ENCODE peak calls at places on chromosomes 2 and 18, in seven cellular contexts. B, C, H, S, Y, T and J are unnamed samples.

GRCh38 chr2:150767924-150768801 is 280.7 kb upstream of the RND3 start:
- DNase-seq in B (no peak), C (no peak), H (no peak), S (no peak), Y (no peak), T (no peak), J (no peak)

GRCh38 chr2:74675090-74675489 is 21.0 kb downstream of the SEMA4F start:
- DNase-seq in B (no peak), C (no peak), H (no peak), S (no peak), Y (no peak), T (no peak), J (no peak)

GRCh38 chr2:108787209-108787558 is 613 bp downstream of the CCDC138 start:
- DNase-seq in B (no peak), C (no peak), H (peak; percentile 2), S (no peak), Y (no peak), T (no peak), J (no peak)

GRCh38 chr18:63082661-63083531 is 236.7 kb downstream of the BCL2 start:
- DNase-seq in B (no peak), C (no peak), H (no peak), S (no peak), Y (no peak), T (no peak), J (no peak)

GRCh38 chr18:21262979-21263378 is 20.9 kb downstream of the GREB1L start:
- DNase-seq in B (no peak), C (no peak), H (peak; percentile 74), S (no peak), Y (no peak), T (no peak), J (no peak)

GRCh38 chr2:149410701-149411484 is 80.5 kb downstream of the LYPD6 start:
- DNase-seq in B (no peak), C (no peak), H (no peak), S (no peak), Y (no peak), T (no peak), J (no peak)

GRCh38 chr2:169743549-169743948 is 9.9 kb downstream of the KLHL23 start:
- DNase-seq in B (peak; percentile 56), C (no peak), H (no peak), S (no peak), Y (no peak), T (no peak), J (no peak)

GRCh38 chr2:193371200-193371599 is 1176.5 kb upstream of the TMEFF2 start:
- DNase-seq in B (no peak), C (no peak), H (peak; percentile 8), S (no peak), Y (no peak), T (no peak), J (no peak)

GRCh38 chr2:67895171-67895941 is 167.4 kb downstream of the C1D start:
- DNase-seq in B (no peak), C (no peak), H (no peak), S (no peak), Y (no peak), T (no peak), J (no peak)

GRCh38 chr2:203341741-203342310 is 13.6 kb downstream of the ABI2 start:
- DNase-seq in B (no peak), C (no peak), H (no peak), S (no peak), Y (no peak), T (no peak), J (no peak)

GRCh38 chr2:168978461-168978861 is 52.7 kb downstream of the ABCB11 start:
- DNase-seq in B (no peak), C (no peak), H (no peak), S (no peak), Y (no peak), T (no peak), J (no peak)

GRCh38 chr18:61714421-61714820 is 178.4 kb downstream of the RNF152 start:
- DNase-seq in B (no peak), C (no peak), H (no peak), S (no peak), Y (no peak), T (no peak), J (no peak)

GRCh38 chr2:6845903-6846302 is 19.8 kb downstream of the CMPK2 start:
- DNase-seq in B (no peak), C (no peak), H (no peak), S (no peak), Y (no peak), T (no peak), J (no peak)

GRCh38 chr2:6852210-6852609 is 13.5 kb downstream of the CMPK2 start:
- DNase-seq in B (no peak), C (no peak), H (no peak), S (no peak), Y (no peak), T (no peak), J (no peak)

GRCh38 chr2:6846540-6846939 is 19.2 kb downstream of the CMPK2 start:
- DNase-seq in B (no peak), C (no peak), H (no peak), S (no peak), Y (no peak), T (no peak), J (no peak)

GRCh38 chr2:6845312-6845711 is 20.4 kb downstream of the CMPK2 start:
- DNase-seq in B (no peak), C (peak; percentile 35), H (no peak), S (no peak), Y (no peak), T (no peak), J (no peak)

GRCh38 chr2:6846967-6847695 is 18.6 kb downstream of the CMPK2 start:
- DNase-seq in B (no peak), C (peak; percentile 32), H (no peak), S (no peak), Y (no peak), T (no peak), J (no peak)
- H3K9me3 ChIP-seq in B (peaks cover 6% of the 10 kb centered on the region), C (peaks cover 23% of the 10 kb centered on the region), H (peaks cover 23% of the 10 kb centered on the region), S (peaks cover 89% of the 10 kb centered on the region), Y (peaks cover 44% of the 10 kb centered on the region), T (peaks cover 91% of the 10 kb centered on the region), J (peaks cover 6% of the 10 kb centered on the region)

GRCh38 chr2:64115808-64116598 is 28.2 kb downstream of the PELI1 start:
- DNase-seq in B (no peak), C (no peak), H (no peak), S (no peak), Y (no peak), T (no peak), J (no peak)
- H3K4me1 ChIP-seq in B (peaks cover 4% of the 10 kb centered on the region), C (peaks cover 19% of the 10 kb centered on the region), H (peaks cover 2% of the 10 kb centered on the region), S (peaks cover 53% of the 10 kb centered on the region), Y (peaks cover 17% of the 10 kb centered on the region), T (peaks cover 57% of the 10 kb centered on the region), J (peaks cover 74% of the 10 kb centered on the region)

GRCh38 chr2:207073791-207074678 is 91.7 kb downstream of the KLF7 start:
- DNase-seq in B (no peak), C (no peak), H (no peak), S (peak; percentile 53), Y (no peak), T (no peak), J (no peak)

GRCh38 chr2:207071820-207072219 is 93.9 kb downstream of the KLF7 start:
- DNase-seq in B (no peak), C (no peak), H (no peak), S (no peak), Y (no peak), T (no peak), J (no peak)

GRCh38 chr2:207075456-207075855 is 90.3 kb downstream of the KLF7 start:
- DNase-seq in B (peak; percentile 27), C (no peak), H (no peak), S (peak; percentile 37), Y (no peak), T (no peak), J (no peak)

GRCh38 chr2:207067476-207067875 is 98.3 kb downstream of the KLF7 start:
- DNase-seq in B (no peak), C (no peak), H (no peak), S (no peak), Y (no peak), T (no peak), J (no peak)

DNA sequence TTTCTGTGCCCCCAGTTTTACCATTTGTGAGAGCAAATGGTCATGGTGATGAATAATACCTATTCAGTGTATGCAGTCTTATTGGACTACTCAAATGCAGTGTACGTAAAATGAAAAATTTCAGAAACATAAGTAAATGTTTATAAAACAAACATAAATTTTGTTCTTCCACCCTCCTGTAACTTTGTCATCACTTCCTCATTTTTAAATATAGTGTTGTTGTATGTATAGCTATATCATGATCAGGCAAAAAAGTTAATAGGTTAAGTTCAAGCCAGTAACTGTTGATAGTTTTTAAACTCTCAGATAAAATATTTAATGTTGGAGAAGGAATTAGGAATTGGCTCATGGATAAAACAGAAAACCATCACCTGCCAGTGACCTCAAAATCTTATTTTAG is 93.2 kb downstream of the KLF7 start:
- DNase-seq in B (no peak), C (no peak), H (no peak), S (no peak), Y (no peak), T (no peak), J (no peak)
- H3K9me3 ChIP-seq in B (no peaks in the 10 kb centered on the region), C (no peaks in the 10 kb centered on the region), H (no peaks in the 10 kb centered on the region), S (no peaks in the 10 kb centered on the region), Y (no peaks in the 10 kb centered on the region), T (no peaks in the 10 kb centered on the region), J (no peaks in the 10 kb centered on the region)

DNA sequence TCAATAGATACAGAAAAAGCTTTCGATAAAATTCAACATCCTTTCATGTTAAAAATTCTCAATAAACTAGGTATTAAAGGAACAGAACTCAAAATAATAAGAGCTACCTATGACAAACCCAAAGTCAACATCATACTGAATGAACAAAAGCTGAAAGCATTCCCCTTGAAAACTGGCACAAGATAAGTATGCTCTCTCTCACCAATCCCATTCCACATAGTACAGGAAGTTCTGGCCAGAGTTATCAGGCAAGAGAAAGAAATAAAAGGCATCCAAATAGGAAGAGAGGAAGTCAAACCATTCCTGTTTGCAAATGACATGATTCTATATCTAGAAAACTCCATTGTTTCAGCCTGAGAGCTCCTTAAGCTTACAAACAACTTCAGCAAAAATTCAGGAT is 1145.8 kb upstream of the DDX18 start:
- DNase-seq in B (no peak), C (no peak), H (no peak), S (no peak), Y (no peak), T (no peak), J (no peak)
- H3K4me1 ChIP-seq in B (no peaks in the 10 kb centered on the region), C (no peaks in the 10 kb centered on the region), H (no peaks in the 10 kb centered on the region), S (no peaks in the 10 kb centered on the region), Y (no peaks in the 10 kb centered on the region), T (no peaks in the 10 kb centered on the region), J (no peaks in the 10 kb centered on the region)

DNA sequence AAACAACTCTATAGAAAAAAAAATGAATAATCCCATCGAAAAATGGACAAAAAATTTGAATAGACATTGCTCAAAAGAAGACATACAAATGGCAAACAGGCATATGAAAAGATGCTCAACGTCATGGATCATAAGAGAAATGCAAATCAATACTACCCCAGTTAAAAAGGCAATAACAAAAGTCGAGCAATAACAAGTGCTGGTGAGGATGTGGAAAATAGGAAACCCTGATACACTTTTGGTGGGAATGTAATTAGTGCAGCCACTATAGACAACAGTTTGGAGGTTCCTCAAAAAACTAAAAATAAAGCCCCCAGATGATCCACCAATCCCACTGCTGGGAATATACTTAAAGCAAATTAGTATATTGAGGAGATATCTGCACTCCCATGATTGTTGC is 701.5 kb downstream of the NUP35 start:
- DNase-seq in B (no peak), C (no peak), H (no peak), S (no peak), Y (no peak), T (no peak), J (no peak)
- H3K9me3 ChIP-seq in B (no peaks in the 10 kb centered on the region), C (no peaks in the 10 kb centered on the region), H (peaks cover 2% of the 10 kb centered on the region), S (peaks cover 34% of the 10 kb centered on the region), Y (peaks cover 8% of the 10 kb centered on the region), T (peaks cover 30% of the 10 kb centered on the region), J (peaks cover 5% of the 10 kb centered on the region)